ENCODE peak calls at places on chromosomes 4 and X, in five cellular contexts. C is upper lobe of right lung; I is IMR-90; P is CD8-positive, alpha-beta T cell; X is testis. T is an unnamed sample.

GRCh38 chr4:177726111-177726510 is 283.9 kb upstream of the AGA start:
- DNase-seq in C (no peak), I (peak; percentile 36), P (no peak), X (no peak), T (no peak)

GRCh38 chr4:86960557-86960959 is 25.7 kb downstream of the AFF1 start:
- DNase-seq in C (no peak), I (peak; percentile 46), P (no peak), X (no peak), T (no peak)

GRCh38 chr4:15232725-15233597 is 194.9 kb upstream of the C1QTNF7 start:
- DNase-seq in C (no peak), I (peak; percentile 83), P (no peak), X (no peak), T (no peak)

GRCh38 chrX:56729152-56729557 is at the start of gene NBDY:
- DNase-seq in C (peak; percentile 63), I (peak; percentile 37), P (peak; percentile 10), X (peak; percentile 77), T (peak; percentile 64)

GRCh38 chrX:57134702-57135101 is 2.5 kb downstream of the SPIN2A start:
- DNase-seq in C (no peak), I (no peak), P (no peak), X (no peak), T (no peak)

GRCh38 chr4:67682266-67682665 is 18.7 kb downstream of the UBA6 start:
- DNase-seq in C (no peak), I (no peak), P (no peak), X (no peak), T (no peak)

GRCh38 chrX:10395179-10395578 is 225.2 kb downstream of the MID1 start:
- DNase-seq in C (no peak), I (no peak), P (no peak), X (no peak), T (no peak)

GRCh38 chr4:4368821-4369580 is 17.9 kb upstream of the NSG1 start:
- DNase-seq in C (peak; percentile 28), I (no peak), P (no peak), X (no peak), T (no peak)

GRCh38 chrX:110847334-110847733 is 51.7 kb upstream of the CHRDL1 start:
- DNase-seq in C (no peak), I (peak; percentile 63), P (no peak), X (no peak), T (no peak)

GRCh38 chrX:20067709-20068315 is 48.9 kb downstream of the MAP7D2 start:
- DNase-seq in C (peak; percentile 76), I (peak; percentile 88), P (no peak), X (peak; percentile 64), T (peak; percentile 89)

GRCh38 chrX:100994352-100995281 is 25.1 kb downstream of the ARL13A start:
- DNase-seq in C (no peak), I (peak; percentile 68), P (no peak), X (no peak), T (no peak)

GRCh38 chr4:139639654-139640053 is 26.0 kb upstream of the MGST2 start:
- DNase-seq in C (no peak), I (no peak), P (no peak), X (no peak), T (no peak)

GRCh38 chr4:19832388-19832787 is 419.3 kb upstream of the SLIT2 start:
- DNase-seq in C (no peak), I (peak; percentile 31), P (no peak), X (no peak), T (no peak)

GRCh38 chrX:136221851-136222513 is 29.2 kb downstream of the MAP7D3 start:
- DNase-seq in C (no peak), I (no peak), P (no peak), X (no peak), T (no peak)

GRCh38 chr4:54657556-54658313 is at the start of gene KIT:
- DNase-seq in C (peak; percentile 72), I (peak; percentile 32), P (no peak), X (peak; percentile 55), T (peak; percentile 65)

GRCh38 chr4:54657194-54657555 is 582 bp upstream of the KIT start:
- DNase-seq in C (no peak), I (no peak), P (no peak), X (peak; percentile 40), T (no peak)

GRCh38 chr4:54660145-54660535 is 2.4 kb downstream of the KIT start:
- DNase-seq in C (no peak), I (no peak), P (no peak), X (no peak), T (no peak)

GRCh38 chr4:54659213-54660144 is 1.7 kb downstream of the KIT start:
- DNase-seq in C (no peak), I (peak; percentile 30), P (no peak), X (peak; percentile 23), T (no peak)

GRCh38 chr4:54658321-54659093 is 750 bp downstream of the KIT start:
- DNase-seq in C (peak; percentile 72), I (peak; percentile 36), P (no peak), X (peak; percentile 41), T (peak; percentile 71)
- H3K4me3 ChIP-seq in C (peak overlapping the region; percentile 60), I (peak overlapping the region; percentile 74), P (peak overlapping the region; percentile 49), X (peak overlapping the region; percentile 51), T (peak overlapping the region; percentile 80)

GRCh38 chr4:1833307-1834046 is 22.5 kb downstream of the LETM1 start:
- DNase-seq in C (no peak), I (no peak), P (no peak), X (no peak), T (no peak)
- H3K36me3 ChIP-seq in C (peaks cover 81% of the 10 kb centered on the region), I (peaks cover 50% of the 10 kb centered on the region), P (peaks cover 35% of the 10 kb centered on the region), X (no peaks in the 10 kb centered on the region), T (peaks cover 80% of the 10 kb centered on the region)

DNA sequence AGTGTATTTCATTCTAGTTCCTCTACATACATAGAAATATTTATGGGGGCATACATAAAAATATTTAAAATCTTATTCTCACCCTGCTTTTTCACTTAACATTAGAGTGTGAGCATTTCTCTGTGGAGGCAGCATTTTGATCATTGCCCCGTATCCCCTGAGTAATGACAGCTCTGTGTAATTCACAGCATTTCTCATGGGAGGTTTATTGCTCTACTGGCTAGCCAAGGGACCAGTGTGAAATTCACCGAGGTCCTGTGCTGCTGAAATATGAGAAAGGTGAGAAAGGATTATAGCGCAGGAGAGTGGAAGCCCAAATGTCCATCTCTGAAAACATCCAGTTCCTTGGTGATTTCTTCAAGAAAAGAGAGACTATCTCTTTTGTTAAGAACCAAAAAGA is 22.9 kb downstream of the PDGFC start:
- DNase-seq in C (no peak), I (no peak), P (no peak), X (no peak), T (no peak)
- H3K4me3 ChIP-seq in C (no peak overlapping the region), I (no peak overlapping the region), P (no peak overlapping the region), X (no peak overlapping the region), T (no peak overlapping the region)

GRCh38 chr4:98421106-98421505 is 159.9 kb downstream of the RAP1GDS1 start:
- DNase-seq in C (no peak), I (peak; percentile 77), P (no peak), X (no peak), T (no peak)

DNA sequence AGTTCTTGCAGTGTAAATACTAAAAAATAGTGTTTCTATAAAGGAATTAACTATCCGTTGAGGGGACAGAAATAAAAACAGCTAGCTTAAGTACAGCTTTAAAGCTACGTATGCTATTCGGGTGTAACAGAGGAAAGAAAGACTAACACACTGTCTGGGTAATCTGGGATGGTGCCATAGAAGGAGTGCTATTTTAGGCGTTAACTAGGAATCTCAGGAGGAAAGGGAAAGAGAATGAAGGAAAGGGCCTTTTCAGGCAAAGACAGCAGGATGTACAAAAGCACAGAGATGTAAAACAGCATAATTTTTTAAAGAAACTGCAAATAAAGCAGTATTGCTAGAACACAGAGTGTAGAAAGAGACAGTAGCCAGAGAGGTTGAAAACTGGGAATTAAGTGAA is 161.8 kb downstream of the RAP1GDS1 start:
- DNase-seq in C (no peak), I (no peak), P (no peak), X (no peak), T (no peak)
- H3K36me3 ChIP-seq in C (peaks cover 34% of the 10 kb centered on the region), I (peaks cover 4% of the 10 kb centered on the region), P (peaks cover 5% of the 10 kb centered on the region), X (no peaks in the 10 kb centered on the region), T (peaks cover 60% of the 10 kb centered on the region)

DNA sequence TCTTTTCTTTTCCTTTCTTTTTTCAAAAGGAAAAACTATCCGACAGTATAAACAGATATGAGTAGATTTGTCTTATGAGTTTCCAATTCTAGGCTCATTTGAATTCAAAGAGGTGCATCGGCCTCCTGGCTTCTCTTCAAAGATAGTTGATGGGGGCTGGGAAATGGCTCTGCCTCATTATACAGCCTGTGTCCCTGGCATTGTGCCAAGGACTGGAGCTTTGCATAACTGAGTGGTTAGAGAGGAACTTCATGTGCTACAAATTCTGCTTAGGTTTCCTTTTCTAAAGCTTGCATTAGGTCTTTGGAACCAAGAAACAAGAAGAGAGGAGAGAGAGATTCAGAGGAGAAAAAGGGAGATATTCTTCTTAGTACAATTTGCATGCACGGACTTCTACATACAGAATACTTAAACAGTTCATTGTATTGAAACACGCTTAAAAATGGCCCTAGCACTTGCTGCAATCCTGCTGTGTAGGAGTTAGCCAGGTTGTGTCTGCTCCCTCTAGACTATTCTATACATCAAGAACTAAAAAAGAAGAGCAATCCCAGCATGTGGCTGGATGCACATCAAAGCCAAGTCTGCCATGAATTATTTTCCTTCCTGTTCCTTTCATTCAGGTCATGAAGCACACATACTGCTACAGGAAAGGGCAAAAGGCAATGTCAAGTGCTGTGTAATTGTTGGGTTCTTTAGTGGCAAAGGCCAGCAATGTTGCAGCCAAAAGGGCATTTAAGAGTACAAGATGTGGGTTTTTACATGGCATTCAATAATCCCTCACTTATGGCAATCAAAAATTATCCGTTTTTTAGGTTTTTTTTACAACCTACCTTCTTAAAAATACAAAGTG is 70.9 kb downstream of the INTS12 start:
- DNase-seq in C (peak; percentile 67), I (peak; percentile 3), P (no peak), X (peak; percentile 73), T (peak; percentile 83)
- H3K4me3 ChIP-seq in C (no peak overlapping the region), I (no peak overlapping the region), P (no peak overlapping the region), X (no peak overlapping the region), T (no peak overlapping the region)

GRCh38 chr4:180563977-180564376 is 1679.2 kb upstream of the TENM3 start:
- DNase-seq in C (no peak), I (no peak), P (no peak), X (no peak), T (no peak)

GRCh38 chr4:180566492-180566891 is 1676.7 kb upstream of the TENM3 start:
- DNase-seq in C (no peak), I (no peak), P (no peak), X (no peak), T (no peak)

GRCh38 chr4:180560896-180561295 is 1682.3 kb upstream of the TENM3 start:
- DNase-seq in C (no peak), I (peak; percentile 60), P (no peak), X (no peak), T (no peak)

GRCh38 chr4:180567080-180567479 is 1676.1 kb upstream of the TENM3 start:
- DNase-seq in C (no peak), I (no peak), P (no peak), X (no peak), T (no peak)

DNA sequence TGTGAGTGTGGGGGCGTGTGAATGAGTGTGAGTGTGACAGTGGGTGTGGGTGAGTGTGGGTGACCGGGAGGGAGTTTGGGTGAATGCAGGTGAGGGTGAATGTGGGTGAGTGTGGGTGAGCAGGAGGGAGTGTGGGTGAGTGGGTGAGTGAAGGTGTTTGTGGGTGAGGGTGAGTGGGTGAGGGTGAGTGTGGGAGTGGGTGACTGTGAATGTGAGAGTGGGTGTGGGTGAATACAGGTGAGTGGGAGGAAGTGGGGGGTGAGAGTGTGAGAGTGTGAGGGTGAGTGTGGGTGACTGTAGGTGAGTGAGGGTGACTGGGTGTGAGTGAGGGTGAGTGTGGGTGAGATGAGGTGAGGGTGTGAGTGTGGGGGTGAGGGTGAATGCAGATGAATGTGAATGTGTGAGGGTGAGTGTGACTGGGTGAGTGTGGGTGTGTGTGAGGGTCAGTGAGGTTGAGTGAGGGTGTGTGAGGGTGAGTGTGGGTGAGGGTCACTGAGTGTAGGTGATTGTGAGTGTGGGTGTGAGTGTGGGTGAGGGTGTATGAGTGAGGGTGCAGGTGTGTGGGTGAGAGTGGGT is 1677.3 kb upstream of the TENM3 start:
- DNase-seq in C (no peak), I (no peak), P (no peak), X (no peak), T (no peak)
- H3K36me3 ChIP-seq in C (no peaks in the 10 kb centered on the region), I (no peaks in the 10 kb centered on the region), P (no peaks in the 10 kb centered on the region), X (no peaks in the 10 kb centered on the region), T (no peaks in the 10 kb centered on the region)

GRCh38 chrX:15751160-15751819 is 13.2 kb downstream of the CA5B start:
- DNase-seq in C (no peak), I (peak; percentile 56), P (no peak), X (no peak), T (no peak)
- H3K4me3 ChIP-seq in C (no peak overlapping the region), I (no peak overlapping the region), P (peak overlapping the region; percentile 24), X (no peak overlapping the region), T (no peak overlapping the region)

T was measured in ascending aorta.